ENCODE peak calls at places on chromosomes 11 and 22, in five cellular contexts. W is chondrocyte, F is brain microvascular endothelial cell, R is natural killer cell, Z is thoracic aorta. L is an unnamed sample.

GRCh38 chr11:105673089-105673488 is 63.2 kb downstream of the GRIA4 start:
- DNase-seq in Z (no peak), F (peak; percentile 65), W (no peak), R (no peak), L (no peak)

GRCh38 chr11:12377106-12377823 is at the start of gene PARVA:
- DNase-seq in F (peak; percentile 57), Z (no peak), W (no peak), R (no peak), L (no peak)

GRCh38 chr11:70174846-70175764 is 28.0 kb upstream of the FADD start:
- DNase-seq in R (no peak), Z (no peak), W (no peak), F (no peak), L (no peak)

GRCh38 chr11:30876656-30877371 is 290.7 kb upstream of the MPPED2 start:
- DNase-seq in Z (no peak), F (no peak), R (no peak), W (no peak), L (no peak)

GRCh38 chr11:119423459-119424254 is 685 bp upstream of the THY1 start:
- DNase-seq in W (no peak), F (no peak), Z (no peak), R (no peak), L (no peak)

GRCh38 chr11:61732705-61733104 is 19.7 kb upstream of the MYRF start:
- DNase-seq in Z (no peak), R (no peak), F (no peak), W (no peak), L (no peak)

GRCh38 chr11:112310414-112310813 is 49.8 kb upstream of the PLET1 start:
- DNase-seq in Z (no peak), F (no peak), W (no peak), R (no peak), L (no peak)

GRCh38 chr11:61513143-61513740 is 4.7 kb downstream of the LRRC10B start:
- DNase-seq in Z (no peak), W (no peak), R (no peak), F (no peak), L (no peak)

GRCh38 chr11:59208956-59209355 is 3.8 kb downstream of the MPEG1 start:
- DNase-seq in Z (no peak), R (no peak), F (peak; percentile 31), W (no peak), L (no peak)

GRCh38 chr11:12170984-12171383 is 60.6 kb downstream of the MICAL2 start:
- DNase-seq in Z (no peak), F (no peak), R (no peak), W (no peak), L (no peak)

GRCh38 chr22:33896154-33896800 is 24.0 kb downstream of the LARGE1 start:
- DNase-seq in F (no peak), Z (no peak), W (no peak), R (no peak), L (no peak)

GRCh38 chr22:27613099-27614089 is 188.2 kb downstream of the MN1 start:
- DNase-seq in F (no peak), R (no peak), W (no peak), Z (no peak), L (no peak)
- TF ChIP-seq CTCF in F (no peak), R (no peak), W (no peak), Z (no peak), L (no peak)

GRCh38 chr22:24177045-24177444 is 4.2 kb upstream of the SUSD2 start:
- DNase-seq in W (no peak), Z (no peak), F (no peak), R (no peak), L (no peak)

GRCh38 chr22:24179478-24180210 is 1.6 kb upstream of the SUSD2 start:
- DNase-seq in Z (no peak), F (no peak), W (no peak), R (no peak), L (no peak)

GRCh38 chr22:24178021-24178431 is 3.3 kb upstream of the SUSD2 start:
- DNase-seq in Z (no peak), W (no peak), R (no peak), F (no peak), L (no peak)

GRCh38 chr22:24177456-24177855 is 3.8 kb upstream of the SUSD2 start:
- DNase-seq in Z (no peak), F (no peak), W (no peak), R (no peak), L (no peak)

DNA sequence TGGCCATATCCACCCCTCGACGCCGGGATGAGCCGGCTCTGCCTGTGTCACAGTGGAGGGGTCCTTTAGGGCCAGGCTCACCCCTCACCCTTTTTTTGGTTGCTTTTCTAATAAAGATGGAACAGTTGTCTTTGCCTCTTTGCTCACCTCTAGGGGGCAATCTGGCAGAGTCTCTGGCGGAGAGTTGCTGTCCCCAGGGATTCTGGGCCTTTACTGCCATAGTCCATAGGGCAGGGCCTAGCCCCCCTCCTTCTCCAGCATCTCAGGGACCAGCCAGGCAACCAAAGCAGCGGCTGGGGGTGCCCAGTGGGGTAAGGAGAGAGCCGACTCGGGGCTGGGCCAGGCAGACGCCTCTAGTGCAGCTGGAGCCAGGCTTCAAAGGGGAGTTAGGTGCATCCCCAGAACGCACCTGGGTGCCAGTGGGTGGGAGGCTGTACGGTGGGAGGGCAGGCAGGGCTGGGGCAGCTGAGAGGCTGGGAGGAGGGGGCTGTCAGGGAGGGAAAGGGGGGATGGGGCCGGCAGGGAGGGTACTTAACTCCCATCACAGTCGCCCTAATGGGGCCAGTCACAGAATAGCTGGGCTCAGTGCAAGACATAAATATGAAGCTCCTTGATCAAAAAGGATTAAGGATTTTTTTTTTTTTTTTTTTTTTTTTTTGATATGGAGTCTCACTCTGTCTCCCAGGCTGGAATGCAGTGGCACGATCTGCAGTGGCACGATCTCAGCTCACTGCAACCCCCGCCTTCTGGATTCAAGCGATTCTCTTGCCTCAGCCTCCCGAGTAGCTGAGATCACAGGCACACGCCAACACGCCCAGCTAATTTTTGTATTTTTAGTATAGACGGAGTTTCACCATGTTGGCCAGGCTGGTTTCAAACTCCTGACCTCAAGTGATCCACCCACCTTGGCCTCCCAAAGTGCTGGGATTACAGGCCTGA is 2.5 kb upstream of the SUSD2 start:
- DNase-seq in F (no peak), W (no peak), Z (no peak), R (no peak), L (no peak)
- TF ChIP-seq CTCF in F (peak; percentile 68), W (peak; percentile 67), Z (peak; percentile 40), R (no peak), L (no peak)

DNA sequence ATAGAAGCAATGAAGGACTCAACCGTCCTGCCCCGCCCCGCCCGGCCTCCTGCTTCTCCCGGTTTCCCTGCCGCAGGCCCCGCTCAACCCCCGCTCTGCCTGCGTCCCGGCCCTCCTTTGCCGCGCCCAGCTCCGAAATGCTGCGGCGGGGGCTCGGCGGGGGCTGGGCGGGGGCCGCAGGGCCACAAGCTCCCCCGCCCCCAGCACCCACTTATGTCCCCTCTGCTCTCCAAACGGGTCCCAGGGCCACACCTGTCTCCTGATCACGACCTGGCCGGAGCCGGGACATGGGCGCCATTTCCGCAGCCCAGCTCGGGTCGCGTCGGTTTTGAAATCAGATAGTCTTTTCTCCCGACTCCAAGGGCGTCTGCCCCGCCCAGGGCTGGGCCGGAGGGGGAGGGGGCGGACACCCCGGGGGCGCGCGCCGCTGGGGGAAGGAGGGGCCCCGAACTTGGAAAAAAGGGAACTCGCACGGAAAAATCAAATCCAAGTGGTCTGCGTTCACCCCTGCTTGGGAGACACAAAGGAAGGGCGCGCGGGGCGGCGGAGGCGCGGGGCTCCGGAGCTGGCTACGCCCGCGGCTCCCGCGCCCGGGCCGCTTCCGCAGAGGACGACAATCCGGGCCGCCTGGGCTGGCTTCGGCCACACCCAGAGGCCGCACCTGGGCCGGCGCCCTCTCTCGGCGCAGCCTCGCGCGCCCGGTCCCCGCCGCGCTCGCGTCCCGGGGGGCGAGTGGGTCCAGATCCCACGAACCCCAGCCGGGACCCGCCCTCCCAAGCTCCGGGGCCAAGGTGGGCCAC is 70.5 kb upstream of the EP300 start:
- DNase-seq in W (no peak), F (no peak), Z (no peak), R (peak; percentile 32), L (peak; percentile 83)
- TF ChIP-seq CTCF in W (peak; percentile 54), F (no peak), Z (no peak), R (no peak), L (no peak)

GRCh38 chr11:126163074-126163700 is 48.3 kb downstream of the RPUSD4 start:
- DNase-seq in W (no peak), F (peak; percentile 54), Z (peak; percentile 21), R (no peak), L (no peak)
- TF ChIP-seq CTCF in W (peak; percentile 62), F (no peak), Z (peak; percentile 21), R (no peak), L (no peak)

DNA sequence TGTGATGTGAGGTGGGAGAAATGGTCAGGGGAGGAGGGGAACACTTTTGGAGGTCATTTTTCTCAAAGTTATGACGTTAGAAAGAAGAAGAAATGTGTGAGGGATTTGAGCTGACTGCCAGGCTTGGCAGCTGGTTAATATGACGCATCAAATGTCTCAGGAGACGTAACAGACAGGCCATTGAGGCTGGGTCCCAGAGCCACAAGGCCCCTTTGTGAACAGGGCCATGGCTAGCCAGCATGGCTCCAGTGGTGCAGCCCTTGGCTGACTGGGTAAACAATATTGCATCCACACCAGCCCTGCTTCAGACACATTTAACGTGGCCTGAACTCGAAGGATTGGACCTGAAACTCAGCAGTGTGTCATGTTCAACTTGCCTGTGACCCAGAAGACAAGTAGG is 34.3 kb downstream of the AMOTL1 start:
- DNase-seq in R (no peak), F (no peak), W (no peak), Z (no peak), L (no peak)
- TF ChIP-seq CTCF in R (no peak), F (no peak), W (no peak), Z (no peak), L (no peak)

DNA sequence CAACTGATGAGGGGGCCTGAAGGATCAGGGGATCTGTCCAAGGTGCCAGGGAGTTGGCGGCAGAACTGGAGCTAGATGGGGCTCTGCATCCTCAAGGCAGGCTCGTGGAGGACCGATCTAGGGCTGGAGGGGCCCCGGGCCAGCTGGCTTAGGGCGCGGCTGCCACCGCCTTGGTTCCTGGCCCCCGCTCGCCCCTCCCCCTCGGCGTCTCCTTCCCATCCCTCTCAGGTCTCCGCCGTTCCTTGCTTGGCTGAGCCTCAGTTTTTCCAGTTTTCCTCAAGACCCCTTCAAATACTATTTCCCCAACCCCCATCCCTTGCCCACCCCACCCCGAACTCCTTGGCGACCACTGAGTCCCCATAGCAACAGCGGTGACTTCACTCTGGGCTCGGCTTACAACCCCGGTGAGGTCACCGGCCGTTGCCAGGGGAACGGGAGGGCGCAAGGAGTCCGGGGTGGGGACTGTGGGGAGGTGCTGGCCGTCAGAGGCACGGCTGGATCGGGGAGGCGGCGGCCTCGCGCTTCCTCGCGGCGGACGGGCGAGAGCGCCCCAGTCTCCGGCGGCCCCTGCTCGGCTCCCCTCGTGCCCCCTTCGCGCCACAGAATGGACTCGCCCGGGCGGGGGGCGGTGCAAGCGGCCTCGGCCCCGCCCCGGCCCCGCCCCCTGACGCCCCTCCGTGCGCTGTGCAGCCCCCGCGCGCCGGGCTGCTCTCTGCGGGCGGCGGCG is 7.5 kb downstream of the FREY1 start:
- DNase-seq in F (peak; percentile 83), W (peak; percentile 93), R (peak; percentile 79), Z (peak; percentile 64), L (peak; percentile 89)
- TF ChIP-seq CTCF in F (peak; percentile 2), W (no peak), R (no peak), Z (no peak), L (no peak)

GRCh38 chr11:68258363-68258765 is 13.4 kb downstream of the C11orf24 start:
- DNase-seq in F (no peak), Z (no peak), R (no peak), W (no peak), L (no peak)

GRCh38 chr11:68257477-68258362 is 14.1 kb downstream of the C11orf24 start:
- DNase-seq in R (peak; percentile 94), Z (peak; percentile 88), W (no peak), F (peak; percentile 96), L (peak; percentile 90)

GRCh38 chr11:68254421-68254820 is 17.4 kb downstream of the C11orf24 start:
- DNase-seq in R (no peak), F (no peak), W (no peak), Z (no peak), L (no peak)

GRCh38 chr11:68255526-68255925 is 16.2 kb downstream of the C11orf24 start:
- DNase-seq in Z (no peak), F (no peak), R (no peak), W (no peak), L (no peak)

GRCh38 chr11:68256331-68256741 is 15.4 kb downstream of the C11orf24 start:
- DNase-seq in R (no peak), F (peak; percentile 63), W (no peak), Z (no peak), L (no peak)
- TF ChIP-seq CTCF in R (no peak), F (no peak), W (no peak), Z (no peak), L (no peak)

L was measured in CD14-positive monocyte.